ENCODE peak calls at places on chromosome 2, in five cellular contexts. W is stimulated activated CD4-positive, alpha-beta T cell treated with anti-CD3 and anti-CD28 coated beads, Interleukin-12 subunit alpha, Interleukin-12 subunit beta, amount 100 ng/mL, for 4 hours; X is CD4-positive, CD25-positive, alpha-beta regulatory T cell; V is HCT116; S is CD4-positive, alpha-beta T cell. F is an unnamed sample.
A peak's percentile ranks its signal among the peaks of the same experiment; 100 is the strongest.

GRCh38 chr2:179454443-179455218 is 190.0 kb upstream of the SESTD1 start:
- DNase-seq in V (no peak), X (no peak), S (no peak), W (no peak), F (no peak)

GRCh38 chr2:241067501-241068135 is 34.5 kb downstream of the MTERF4 start:
- DNase-seq in X (no peak), W (no peak), S (no peak), V (no peak), F (no peak)

GRCh38 chr2:46362667-46363012 is 65.4 kb downstream of the EPAS1 start:
- DNase-seq in W (no peak), X (no peak), V (no peak), S (no peak), F (no peak)

GRCh38 chr2:131039908-131040660 is 53.2 kb downstream of the FAM168B start:
- DNase-seq in W (no peak), V (no peak), S (no peak), X (peak; percentile 69), F (no peak)

GRCh38 chr2:73323551-73323950 is 30.2 kb upstream of the EGR4 start:
- DNase-seq in X (no peak), W (no peak), S (no peak), V (no peak), F (no peak)

GRCh38 chr2:232925769-232926163 is 55.7 kb downstream of the SNORC start:
- DNase-seq in X (no peak), S (no peak), V (no peak), W (no peak), F (no peak)

GRCh38 chr2:118667366-118667765 is 180.1 kb downstream of the EN1 start:
- DNase-seq in X (no peak), V (no peak), W (no peak), S (no peak), F (no peak)

GRCh38 chr2:69253893-69254292 is 133.1 kb downstream of the GFPT1 start:
- DNase-seq in W (no peak), V (no peak), S (no peak), X (no peak), F (no peak)

GRCh38 chr2:70828914-70829824 is 6.4 kb downstream of the CD207 start:
- DNase-seq in S (no peak), X (no peak), V (no peak), W (no peak), F (no peak)

GRCh38 chr2:120044336-120044735 is 31.5 kb downstream of the EPB41L5 start:
- DNase-seq in S (no peak), W (no peak), X (peak; percentile 23), V (no peak), F (no peak)

GRCh38 chr2:109435066-109435690 is 178.6 kb downstream of the SEPTIN10 start:
- DNase-seq in V (no peak), W (no peak), S (no peak), X (no peak), F (no peak)

GRCh38 chr2:142536501-142536900 is 341.0 kb upstream of the KYNU start:
- DNase-seq in V (no peak), S (no peak), W (no peak), X (no peak), F (no peak)

GRCh38 chr2:100104718-100105677 is 37.4 kb downstream of the AFF3 start:
- DNase-seq in W (peak; percentile 22), X (peak; percentile 20), S (peak; percentile 17), V (no peak), F (no peak)

GRCh38 chr2:173350383-173350782 is 4.3 kb upstream of the CDCA7 start:
- DNase-seq in W (no peak), X (no peak), V (no peak), S (no peak), F (no peak)

F was measured in T-helper 22 cell.